ENCODE peak calls at places on chromosomes 1 and 21, in seven cellular contexts. U is activated CD4-positive, alpha-beta T cell treated with anti-CD3 and anti-CD28 coated beads, Interleukin-2, amount 50 U/mL, for 48 hours; W is T-helper 2 cell; R is DMS153; S is M059J; Z is NCI-H1417; T is H9. J is an unnamed sample.

GRCh38 chr1:248926401-248927182 is 20.6 kb downstream of the PGBD2 start:
- DNase-seq in W (peak), T (no peak), R (no peak), S (peak), U (no peak), Z (no peak), J (no peak)

GRCh38 chr1:246425139-246425794 is 81.8 kb downstream of the SMYD3 start:
- DNase-seq in W (no peak), R (no peak), Z (no peak), S (no peak), U (no peak), T (no peak), J (no peak)

GRCh38 chr1:116033322-116033721 is 57.0 kb downstream of the SLC22A15 start:
- DNase-seq in U (no peak), T (no peak), W (no peak), R (peak), Z (peak), S (no peak), J (no peak)

GRCh38 chr1:79431341-79431740 is 424.8 kb upstream of the ADGRL4 start:
- DNase-seq in S (no peak), U (no peak), Z (no peak), W (no peak), R (peak), T (no peak), J (no peak)

GRCh38 chr1:23644555-23644866 is 47.1 kb upstream of the RPL11 start:
- DNase-seq in Z (no peak), U (no peak), T (no peak), W (no peak), S (no peak), R (no peak), J (no peak)

GRCh38 chr1:36068866-36069265 is 15.0 kb upstream of the TEKT2 start:
- DNase-seq in R (no peak), Z (no peak), T (no peak), W (no peak), S (peak), U (no peak), J (no peak)

GRCh38 chr21:15000076-15000475 is 64.7 kb downstream of the NRIP1 start:
- DNase-seq in R (no peak), Z (no peak), T (no peak), U (no peak), W (no peak), S (peak), J (no peak)

GRCh38 chr1:218374972-218375371 is 29.8 kb downstream of the TGFB2 start:
- DNase-seq in S (peak), Z (no peak), R (no peak), U (no peak), T (no peak), W (no peak), J (no peak)

GRCh38 chr1:12088607-12089006 is 25.5 kb downstream of the TNFRSF8 start:
- DNase-seq in Z (no peak), R (no peak), S (no peak), W (peak), T (no peak), U (peak), J (no peak)

GRCh38 chr21:38861989-38862683 is 56.4 kb downstream of the ETS2 start:
- DNase-seq in W (peak), T (no peak), Z (no peak), R (no peak), S (peak), U (no peak), J (peak)

GRCh38 chr1:14987829-14988603 is 165.5 kb upstream of the TMEM51 start:
- DNase-seq in S (no peak), T (no peak), W (no peak), R (no peak), U (no peak), Z (no peak), J (no peak)

GRCh38 chr1:235011064-235011598 is 117.5 kb downstream of the TOMM20 start:
- DNase-seq in S (no peak), U (peak), Z (no peak), T (no peak), W (peak), R (no peak), J (peak)

GRCh38 chr1:216222302-216222701 is 200.9 kb downstream of the USH2A start:
- DNase-seq in R (no peak), Z (no peak), S (peak), W (no peak), T (no peak), U (no peak), J (no peak)

GRCh38 chr1:36425791-36426190 is 24.5 kb downstream of the OSCP1 start:
- DNase-seq in R (no peak), Z (no peak), S (peak), W (no peak), U (peak), T (no peak), J (no peak)

GRCh38 chr1:93483200-93483599 is 35.3 kb downstream of the FNBP1L start:
- DNase-seq in T (no peak), Z (no peak), U (no peak), W (no peak), R (no peak), S (no peak), J (no peak)